ENCODE peak calls at places on chromosomes 5 and 9, in seven cellular contexts. W is SK-N-SH, F is HCT116, P is K562, N is HepG2, M is H1, O is GM12878. T is an unnamed sample.

GRCh38 chr9:6609499-6610016 is 36.0 kb downstream of the GLDC start:
- DNase-seq in W (no peak), F (no peak), P (no peak), N (no peak), M (no peak), O (no peak), T (no peak)

GRCh38 chr5:138944527-138945322 is 69.6 kb upstream of the LRRTM2 start:
- DNase-seq in W (no peak), F (no peak), P (no peak), N (no peak), M (no peak), O (no peak), T (no peak)

GRCh38 chr9:6620353-6620752 is 25.2 kb downstream of the GLDC start:
- DNase-seq in W (no peak), F (no peak), P (no peak), N (no peak), M (no peak), O (no peak), T (no peak)

GRCh38 chr9:127569819-127570401 is 42.2 kb upstream of the STXBP1 start:
- DNase-seq in W (no peak), F (no peak), P (no peak), N (no peak), M (no peak), O (no peak), T (no peak)

GRCh38 chr5:35781181-35781580 is 75.5 kb upstream of the IL7R start:
- DNase-seq in W (no peak), F (no peak), P (no peak), N (no peak), M (no peak), O (no peak), T (no peak)

GRCh38 chr9:133716564-133717112 is 21.5 kb downstream of the SARDH start:
- DNase-seq in W (no peak), F (no peak), P (no peak), N (no peak), M (no peak), O (no peak), T (no peak)

GRCh38 chr9:86515221-86515620 is 161.0 kb upstream of the TUT7 start:
- DNase-seq in W (no peak), F (no peak), P (no peak), N (no peak), M (no peak), O (no peak), T (no peak)

GRCh38 chr9:70403166-70403565 is 11.3 kb downstream of the KLF9 start:
- DNase-seq in W (no peak), F (no peak), P (no peak), N (no peak), M (no peak), O (no peak), T (no peak)

GRCh38 chr9:34659592-34660253 is 2.7 kb downstream of the CCL27 start:
- DNase-seq in W (no peak), F (no peak), P (no peak), N (no peak), M (no peak), O (no peak), T (no peak)

GRCh38 chr5:111754190-111754589 is 2.8 kb downstream of the NREP start:
- DNase-seq in W (no peak), F (no peak), P (no peak), N (peak; percentile 58), M (no peak), O (no peak), T (no peak)

GRCh38 chr9:74726581-74726980 is 161.1 kb downstream of the TRPM6 start:
- DNase-seq in W (no peak), F (no peak), P (no peak), N (no peak), M (no peak), O (no peak), T (no peak)

GRCh38 chr5:14034991-14035390 is 90.5 kb upstream of the DNAH5 start:
- DNase-seq in W (no peak), F (no peak), P (no peak), N (no peak), M (no peak), O (no peak), T (no peak)

GRCh38 chr9:77454668-77455067 is 193.5 kb downstream of the GNA14 start:
- DNase-seq in W (no peak), F (no peak), P (no peak), N (no peak), M (no peak), O (no peak), T (no peak)
- TF ChIP-seq JUND in W (no peak), F (no peak), P (no peak), N (no peak), M (no peak), O (no peak), T (no peak)

GRCh38 chr9:137365056-137365455 is 57.9 kb downstream of the EXD3 start:
- DNase-seq in W (no peak), F (no peak), P (no peak), N (no peak), M (no peak), O (no peak), T (no peak)

GRCh38 chr9:137366891-137367381 is 56.0 kb downstream of the EXD3 start:
- DNase-seq in W (no peak), F (no peak), P (no peak), N (no peak), M (no peak), O (no peak), T (no peak)

GRCh38 chr9:137367506-137368430 is 55.2 kb downstream of the EXD3 start:
- DNase-seq in W (no peak), F (no peak), P (no peak), N (no peak), M (no peak), O (no peak), T (no peak)

GRCh38 chr9:137365552-137366444 is 57.2 kb downstream of the EXD3 start:
- DNase-seq in W (no peak), F (no peak), P (no peak), N (no peak), M (no peak), O (no peak), T (no peak)

DNA sequence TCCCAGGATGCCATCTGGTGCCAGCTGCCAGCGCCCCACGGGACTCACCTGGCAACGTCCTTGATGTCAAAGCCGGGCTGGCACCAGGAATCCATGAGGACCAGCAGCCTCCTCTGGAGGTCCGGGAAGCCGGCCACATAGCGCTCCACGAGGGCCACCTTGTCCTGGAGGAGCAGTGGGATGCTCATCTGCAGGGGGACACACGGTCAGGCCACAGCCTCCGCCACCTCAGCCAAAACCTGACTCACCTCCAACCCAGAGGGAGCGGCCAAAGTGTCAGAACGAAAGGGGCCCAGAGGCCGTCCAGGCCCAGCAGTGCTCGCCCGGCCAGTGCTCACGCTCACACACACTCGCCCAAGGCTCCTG is 56.5 kb downstream of the EXD3 start:
- DNase-seq in W (no peak), F (no peak), P (no peak), N (no peak), M (no peak), O (no peak), T (no peak)
- TF ChIP-seq JUND in W (no peak), F (no peak), P (no peak), N (no peak), M (no peak), O (no peak), T (no peak)

GRCh38 chr5:107289030-107289714 is 381.6 kb downstream of the EFNA5 start:
- DNase-seq in W (no peak), F (no peak), P (no peak), N (no peak), M (no peak), O (peak; percentile 91), T (no peak)
- TF ChIP-seq JUND in W (no peak), F (no peak), P (no peak), N (no peak), M (no peak), O (peak; percentile 8), T (no peak)

DNA sequence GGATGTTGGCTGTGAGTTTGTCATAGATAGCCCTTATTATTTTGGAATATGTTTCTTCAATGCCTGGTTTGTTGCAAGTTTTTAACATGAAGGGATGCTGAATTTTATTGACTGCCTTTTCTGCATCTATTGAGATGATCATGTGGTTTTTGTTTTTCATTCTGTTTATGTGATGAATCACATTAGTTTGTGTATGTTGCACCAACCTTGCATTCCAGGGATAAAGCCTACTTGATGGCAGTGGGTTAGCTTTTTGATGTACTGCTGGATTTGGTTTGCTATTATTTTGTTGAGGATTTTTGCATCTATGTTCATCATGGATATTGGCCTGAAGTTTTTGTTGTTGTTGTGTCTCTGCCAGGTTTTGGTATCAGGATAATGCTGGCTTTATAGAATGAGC is 225.6 kb downstream of the PCSK1 start:
- DNase-seq in W (no peak), F (no peak), P (no peak), N (no peak), M (no peak), O (no peak), T (no peak)
- TF ChIP-seq JUND in W (no peak), F (no peak), P (no peak), N (no peak), M (no peak), O (no peak), T (no peak)

GRCh38 chr9:78234810-78235209 is 1.1 kb upstream of the CEP78 start:
- DNase-seq in W (no peak), F (no peak), P (no peak), N (no peak), M (no peak), O (no peak), T (no peak)
- TF ChIP-seq JUND in W (no peak), F (no peak), P (no peak), N (no peak), M (no peak), O (no peak), T (no peak)

GRCh38 chr9:114282926-114283325 is 40.0 kb upstream of the ORM1 start:
- DNase-seq in W (peak; percentile 76), F (no peak), P (no peak), N (no peak), M (no peak), O (no peak), T (peak; percentile 70)
- TF ChIP-seq JUND in W (no peak), F (no peak), P (no peak), N (no peak), M (no peak), O (no peak), T (no peak)

T was measured in T47D.